ENCODE peak calls at places on chromosomes 7 and 10, in eight cellular contexts. One of them, this sample, is unnamed.

GRCh38 chr7:127927339-127927679 is 103.9 kb downstream of the LRRC4 start:
- DNase-seq in astrocyte of the spinal cord: no peak
- DNase-seq in heart left ventricle: no peak
- DNase-seq in prostate gland: no peak
- DNase-seq in GM20000: no peak
- DNase-seq in glutamatergic neuron: no peak
- DNase-seq in endothelial cell: no peak
- DNase-seq in PC-3: no peak
- DNase-seq in this sample: peak; percentile 77

GRCh38 chr10:70441161-70441876 is at the start of gene NODAL:
- DNase-seq in PC-3: no peak
- DNase-seq in endothelial cell: no peak
- DNase-seq in glutamatergic neuron: peak; percentile 34
- DNase-seq in astrocyte of the spinal cord: no peak
- DNase-seq in GM20000: no peak
- DNase-seq in heart left ventricle: no peak
- DNase-seq in prostate gland: no peak
- DNase-seq in this sample: no peak

GRCh38 chr7:124351950-124352349 is 319.1 kb upstream of the TMEM229A start:
- DNase-seq in heart left ventricle: peak; percentile 33
- DNase-seq in astrocyte of the spinal cord: no peak
- DNase-seq in prostate gland: no peak
- DNase-seq in glutamatergic neuron: no peak
- DNase-seq in PC-3: no peak
- DNase-seq in GM20000: no peak
- DNase-seq in endothelial cell: no peak
- DNase-seq in this sample: no peak

GRCh38 chr10:129219364-129219763 is 247.7 kb upstream of the MGMT start:
- DNase-seq in astrocyte of the spinal cord: no peak
- DNase-seq in prostate gland: no peak
- DNase-seq in glutamatergic neuron: no peak
- DNase-seq in endothelial cell: no peak
- DNase-seq in GM20000: no peak
- DNase-seq in heart left ventricle: no peak
- DNase-seq in PC-3: no peak
- DNase-seq in this sample: no peak

GRCh38 chr10:51501396-51501795 is 198.0 kb downstream of the CSTF2T start:
- DNase-seq in glutamatergic neuron: no peak
- DNase-seq in prostate gland: no peak
- DNase-seq in endothelial cell: no peak
- DNase-seq in heart left ventricle: no peak
- DNase-seq in GM20000: no peak
- DNase-seq in astrocyte of the spinal cord: no peak
- DNase-seq in PC-3: no peak
- DNase-seq in this sample: no peak

GRCh38 chr10:49615213-49615612 is 1.4 kb downstream of the CHAT start:
- DNase-seq in PC-3: no peak
- DNase-seq in glutamatergic neuron: no peak
- DNase-seq in astrocyte of the spinal cord: no peak
- DNase-seq in endothelial cell: no peak
- DNase-seq in GM20000: peak; percentile 35
- DNase-seq in prostate gland: no peak
- DNase-seq in heart left ventricle: no peak
- DNase-seq in this sample: no peak

GRCh38 chr7:100897111-100897608 is 1.5 kb upstream of the ACHE start:
- DNase-seq in GM20000: peak; percentile 75
- DNase-seq in endothelial cell: peak; percentile 66
- DNase-seq in prostate gland: peak; percentile 44
- DNase-seq in PC-3: peak; percentile 37
- DNase-seq in heart left ventricle: peak; percentile 56
- DNase-seq in astrocyte of the spinal cord: no peak
- DNase-seq in glutamatergic neuron: peak; percentile 79
- DNase-seq in this sample: no peak

GRCh38 chr7:39825391-39825790 is 124.7 kb upstream of the CDK13 start:
- DNase-seq in GM20000: no peak
- DNase-seq in endothelial cell: no peak
- DNase-seq in heart left ventricle: no peak
- DNase-seq in astrocyte of the spinal cord: no peak
- DNase-seq in prostate gland: no peak
- DNase-seq in PC-3: no peak
- DNase-seq in glutamatergic neuron: no peak
- DNase-seq in this sample: no peak

GRCh38 chr7:156746891-156747290 is 106.3 kb downstream of the RNF32 start:
- DNase-seq in endothelial cell: no peak
- DNase-seq in PC-3: no peak
- DNase-seq in astrocyte of the spinal cord: no peak
- DNase-seq in GM20000: no peak
- DNase-seq in heart left ventricle: no peak
- DNase-seq in prostate gland: no peak
- DNase-seq in glutamatergic neuron: no peak
- DNase-seq in this sample: no peak

GRCh38 chr10:114471906-114472873 is 67.9 kb upstream of the AFAP1L2 start:
- DNase-seq in endothelial cell: no peak
- DNase-seq in prostate gland: peak; percentile 66
- DNase-seq in astrocyte of the spinal cord: no peak
- DNase-seq in heart left ventricle: no peak
- DNase-seq in PC-3: peak; percentile 59
- DNase-seq in GM20000: no peak
- DNase-seq in glutamatergic neuron: peak; percentile 46
- DNase-seq in this sample: no peak

GRCh38 chr7:139482662-139483466 is 609 bp downstream of the KLRG2 start:
- DNase-seq in endothelial cell: peak; percentile 47
- DNase-seq in PC-3: no peak
- DNase-seq in prostate gland: no peak
- DNase-seq in heart left ventricle: no peak
- DNase-seq in GM20000: no peak
- DNase-seq in astrocyte of the spinal cord: no peak
- DNase-seq in glutamatergic neuron: peak; percentile 57
- DNase-seq in this sample: peak; percentile 14

GRCh38 chr10:3781458-3782098 is 3.4 kb downstream of the KLF6 start:
- DNase-seq in GM20000: no peak
- DNase-seq in endothelial cell: peak; percentile 52
- DNase-seq in glutamatergic neuron: no peak
- DNase-seq in prostate gland: no peak
- DNase-seq in PC-3: peak; percentile 34
- DNase-seq in heart left ventricle: peak; percentile 62
- DNase-seq in astrocyte of the spinal cord: peak; percentile 61
- DNase-seq in this sample: peak; percentile 80

GRCh38 chr7:128919881-128920789 is 9.6 kb upstream of the KCP start:
- DNase-seq in astrocyte of the spinal cord: no peak
- DNase-seq in GM20000: no peak
- DNase-seq in prostate gland: no peak
- DNase-seq in endothelial cell: no peak
- DNase-seq in glutamatergic neuron: no peak
- DNase-seq in PC-3: no peak
- DNase-seq in heart left ventricle: peak; percentile 8
- DNase-seq in this sample: no peak

GRCh38 chr7:115352375-115352774 is 430.5 kb downstream of the MDFIC start:
- DNase-seq in PC-3: peak; percentile 84
- DNase-seq in glutamatergic neuron: no peak
- DNase-seq in prostate gland: no peak
- DNase-seq in astrocyte of the spinal cord: peak; percentile 48
- DNase-seq in heart left ventricle: no peak
- DNase-seq in GM20000: no peak
- DNase-seq in endothelial cell: no peak
- DNase-seq in this sample: peak; percentile 69

GRCh38 chr7:118280319-118281012 is 56.0 kb downstream of the ANKRD7 start:
- DNase-seq in heart left ventricle: no peak
- DNase-seq in PC-3: no peak
- DNase-seq in GM20000: no peak
- DNase-seq in prostate gland: no peak
- DNase-seq in glutamatergic neuron: no peak
- DNase-seq in endothelial cell: no peak
- DNase-seq in astrocyte of the spinal cord: peak; percentile 54
- DNase-seq in this sample: peak; percentile 24

GRCh38 chr7:30378275-30378674 is 93.9 kb downstream of the ZNRF2 start:
- DNase-seq in astrocyte of the spinal cord: no peak
- DNase-seq in PC-3: no peak
- DNase-seq in prostate gland: no peak
- DNase-seq in glutamatergic neuron: no peak
- DNase-seq in endothelial cell: no peak
- DNase-seq in GM20000: no peak
- DNase-seq in heart left ventricle: no peak
- DNase-seq in this sample: no peak

GRCh38 chr7:30382607-30383006 is 96.0 kb downstream of the NOD1 start:
- DNase-seq in glutamatergic neuron: no peak
- DNase-seq in GM20000: no peak
- DNase-seq in prostate gland: no peak
- DNase-seq in PC-3: no peak
- DNase-seq in endothelial cell: no peak
- DNase-seq in astrocyte of the spinal cord: no peak
- DNase-seq in heart left ventricle: no peak
- DNase-seq in this sample: no peak

GRCh38 chr7:30379741-30380140 is 95.3 kb downstream of the ZNRF2 start:
- DNase-seq in endothelial cell: no peak
- DNase-seq in GM20000: no peak
- DNase-seq in astrocyte of the spinal cord: no peak
- DNase-seq in PC-3: no peak
- DNase-seq in heart left ventricle: no peak
- DNase-seq in prostate gland: no peak
- DNase-seq in glutamatergic neuron: no peak
- DNase-seq in this sample: no peak

GRCh38 chr7:30379131-30379530 is 94.7 kb downstream of the ZNRF2 start:
- DNase-seq in heart left ventricle: no peak
- DNase-seq in GM20000: no peak
- DNase-seq in endothelial cell: no peak
- DNase-seq in PC-3: no peak
- DNase-seq in astrocyte of the spinal cord: no peak
- DNase-seq in prostate gland: no peak
- DNase-seq in glutamatergic neuron: no peak
- DNase-seq in this sample: no peak

DNA sequence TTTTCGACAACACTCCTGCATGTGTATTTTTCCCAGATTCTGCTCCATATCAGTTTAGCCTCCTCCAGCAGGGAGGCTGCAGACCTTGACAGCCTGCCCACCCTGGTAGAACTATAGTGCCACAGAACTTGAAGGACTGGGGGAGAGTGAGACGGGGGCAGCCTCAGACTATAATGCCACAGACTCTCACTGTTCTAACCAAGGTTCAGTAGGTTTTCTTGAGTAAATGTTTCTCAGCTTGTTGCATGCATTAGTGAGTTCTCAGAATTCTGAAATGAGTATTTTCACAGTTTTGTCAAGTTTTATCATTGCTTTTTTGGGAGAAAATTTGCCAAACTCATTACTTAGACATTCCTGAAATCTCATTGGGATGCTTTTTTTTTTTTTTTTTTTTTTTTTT is 95.9 kb downstream of the ZNRF2 start:
- DNase-seq in prostate gland: no peak
- DNase-seq in glutamatergic neuron: no peak
- DNase-seq in astrocyte of the spinal cord: no peak
- DNase-seq in endothelial cell: no peak
- DNase-seq in GM20000: no peak
- DNase-seq in PC-3: no peak
- DNase-seq in heart left ventricle: no peak
- DNase-seq in this sample: no peak
- TF ChIP-seq CTCF in prostate gland: no peak
- TF ChIP-seq CTCF in glutamatergic neuron: no peak
- TF ChIP-seq CTCF in astrocyte of the spinal cord: no peak
- TF ChIP-seq CTCF in endothelial cell: no peak
- TF ChIP-seq CTCF in GM20000: no peak
- TF ChIP-seq CTCF in PC-3: no peak
- TF ChIP-seq CTCF in heart left ventricle: no peak
- TF ChIP-seq CTCF in this sample: no peak

GRCh38 chr7:73971701-73972341 is 56.2 kb upstream of the ELN start:
- DNase-seq in GM20000: no peak
- DNase-seq in endothelial cell: no peak
- DNase-seq in PC-3: peak; percentile 43
- DNase-seq in astrocyte of the spinal cord: no peak
- DNase-seq in heart left ventricle: no peak
- DNase-seq in glutamatergic neuron: no peak
- DNase-seq in prostate gland: no peak
- DNase-seq in this sample: no peak
- TF ChIP-seq CTCF in GM20000: no peak
- TF ChIP-seq CTCF in endothelial cell: no peak
- TF ChIP-seq CTCF in PC-3: peak; percentile 53
- TF ChIP-seq CTCF in astrocyte of the spinal cord: peak; percentile 20
- TF ChIP-seq CTCF in heart left ventricle: no peak
- TF ChIP-seq CTCF in glutamatergic neuron: no peak
- TF ChIP-seq CTCF in prostate gland: no peak
- TF ChIP-seq CTCF in this sample: peak; percentile 37

GRCh38 chr10:4914213-4914850 is 48.9 kb upstream of the AKR1C1 start:
- DNase-seq in astrocyte of the spinal cord: no peak
- DNase-seq in endothelial cell: no peak
- DNase-seq in prostate gland: no peak
- DNase-seq in GM20000: no peak
- DNase-seq in glutamatergic neuron: no peak
- DNase-seq in heart left ventricle: no peak
- DNase-seq in PC-3: no peak
- DNase-seq in this sample: no peak

DNA sequence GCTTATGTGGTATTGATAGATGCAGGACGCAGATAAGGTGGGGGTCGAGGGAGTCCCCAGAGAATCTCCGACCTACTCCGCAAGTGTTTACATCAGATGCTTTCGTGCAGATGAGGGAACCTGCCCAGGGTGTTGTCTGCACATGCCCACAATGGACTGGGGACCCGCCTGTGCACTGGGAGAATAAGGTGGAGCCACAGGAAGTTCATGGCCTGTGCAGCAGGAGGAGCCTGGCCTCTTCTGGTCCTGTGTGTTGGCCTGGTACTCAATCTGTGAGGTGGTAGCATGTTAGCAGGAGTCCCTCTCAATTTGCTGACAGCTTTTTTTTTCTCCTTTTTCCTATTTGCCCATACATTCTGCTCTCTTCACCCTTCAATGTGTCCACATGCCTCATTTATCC is 54.1 kb upstream of the AKR1C1 start:
- DNase-seq in GM20000: no peak
- DNase-seq in astrocyte of the spinal cord: no peak
- DNase-seq in PC-3: no peak
- DNase-seq in glutamatergic neuron: no peak
- DNase-seq in endothelial cell: no peak
- DNase-seq in heart left ventricle: no peak
- DNase-seq in prostate gland: no peak
- DNase-seq in this sample: no peak
- TF ChIP-seq CTCF in GM20000: no peak
- TF ChIP-seq CTCF in astrocyte of the spinal cord: no peak
- TF ChIP-seq CTCF in PC-3: no peak
- TF ChIP-seq CTCF in glutamatergic neuron: no peak
- TF ChIP-seq CTCF in endothelial cell: no peak
- TF ChIP-seq CTCF in heart left ventricle: no peak
- TF ChIP-seq CTCF in prostate gland: no peak
- TF ChIP-seq CTCF in this sample: no peak

DNA sequence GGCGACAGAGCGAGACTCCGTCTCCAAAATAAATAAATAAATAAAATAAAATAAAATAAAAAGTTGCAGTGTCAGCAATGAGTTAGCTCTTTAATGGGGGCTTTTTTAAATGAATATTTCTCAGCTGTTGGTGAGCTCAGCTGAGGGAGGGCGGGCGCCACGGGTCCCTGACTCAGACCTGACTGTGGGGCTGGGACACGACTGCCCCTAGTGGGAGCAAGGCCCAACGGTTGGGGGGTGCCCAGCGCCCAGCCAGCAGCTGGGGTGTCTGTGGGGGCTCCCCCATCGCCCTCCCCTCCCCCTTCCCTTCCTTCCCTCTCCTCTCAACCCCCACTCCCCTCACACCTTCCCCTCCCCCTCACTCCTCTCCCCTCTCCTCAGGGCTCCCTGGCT is 46.6 kb downstream of the PWWP2B start:
- DNase-seq in astrocyte of the spinal cord: peak; percentile 37
- DNase-seq in glutamatergic neuron: no peak
- DNase-seq in GM20000: peak; percentile 69
- DNase-seq in endothelial cell: no peak
- DNase-seq in PC-3: peak; percentile 48
- DNase-seq in heart left ventricle: no peak
- DNase-seq in prostate gland: no peak
- DNase-seq in this sample: peak; percentile 75
- TF ChIP-seq CTCF in astrocyte of the spinal cord: peak; percentile 65
- TF ChIP-seq CTCF in glutamatergic neuron: no peak
- TF ChIP-seq CTCF in GM20000: peak; percentile 29
- TF ChIP-seq CTCF in endothelial cell: no peak
- TF ChIP-seq CTCF in PC-3: peak; percentile 54
- TF ChIP-seq CTCF in heart left ventricle: peak; percentile 14
- TF ChIP-seq CTCF in prostate gland: peak; percentile 39
- TF ChIP-seq CTCF in this sample: peak; percentile 76

GRCh38 chr10:34206078-34206477 is 609.0 kb downstream of the PARD3 start:
- DNase-seq in prostate gland: no peak
- DNase-seq in PC-3: no peak
- DNase-seq in endothelial cell: no peak
- DNase-seq in glutamatergic neuron: no peak
- DNase-seq in GM20000: no peak
- DNase-seq in heart left ventricle: no peak
- DNase-seq in astrocyte of the spinal cord: no peak
- DNase-seq in this sample: no peak
- TF ChIP-seq CTCF in prostate gland: no peak
- TF ChIP-seq CTCF in PC-3: peak; percentile 55
- TF ChIP-seq CTCF in endothelial cell: no peak
- TF ChIP-seq CTCF in glutamatergic neuron: no peak
- TF ChIP-seq CTCF in GM20000: no peak
- TF ChIP-seq CTCF in heart left ventricle: no peak
- TF ChIP-seq CTCF in astrocyte of the spinal cord: no peak
- TF ChIP-seq CTCF in this sample: no peak